ENCODE peak calls at places on chromosomes 12 and 14, in nine cellular contexts. X is glutamatergic neuron; I is effector memory CD8-positive, alpha-beta T cell; C is activated CD4-positive, alpha-beta T cell treated with anti-CD3 and anti-CD28 coated beads for 36 hours; P is CD8-positive, alpha-beta T cell; L is WTC11; T is HTR-8/SVneo; Z is CD4-positive, alpha-beta T cell; M is AG09319. D is an unnamed sample.

GRCh38 chr12:47736216-47736615 is 10.9 kb upstream of the ENDOU start:
- DNase-seq in X (no peak), I (no peak), C (no peak), P (no peak), L (no peak), T (no peak), Z (no peak), M (no peak), D (no peak)

GRCh38 chr14:68391292-68392014 is 401.4 kb downstream of the ZFP36L1 start:
- DNase-seq in X (no peak), I (no peak), C (no peak), P (no peak), L (no peak), T (no peak), Z (no peak), M (no peak), D (no peak)

GRCh38 chr14:55028476-55028875 is 1.4 kb downstream of the SOCS4 start:
- DNase-seq in X (no peak), I (no peak), C (no peak), P (no peak), L (no peak), T (no peak), Z (no peak), M (no peak), D (no peak)

GRCh38 chr12:118259079-118259478 is 113.6 kb downstream of the TAOK3 start:
- DNase-seq in X (no peak), I (no peak), C (no peak), P (no peak), L (no peak), T (no peak), Z (no peak), M (no peak), D (no peak)

GRCh38 chr14:92386637-92387036 is 63.7 kb downstream of the SLC24A4 start:
- DNase-seq in X (no peak), I (no peak), C (no peak), P (no peak), L (no peak), T (no peak), Z (no peak), M (no peak), D (no peak)

GRCh38 chr14:44379292-44379977 is 127.6 kb downstream of the FSCB start:
- DNase-seq in X (no peak), I (no peak), C (no peak), P (no peak), L (no peak), T (no peak), Z (no peak), M (no peak), D (no peak)

GRCh38 chr14:57987596-57988300 is 121.9 kb upstream of the SLC35F4 start:
- DNase-seq in X (no peak), I (no peak), C (no peak), P (no peak), L (peak; percentile 14), T (no peak), Z (no peak), M (no peak), D (no peak)

GRCh38 chr12:96368233-96368632 is 32.0 kb downstream of the CDK17 start:
- DNase-seq in X (no peak), I (no peak), C (no peak), P (no peak), L (no peak), T (no peak), Z (no peak), M (no peak), D (no peak)

GRCh38 chr14:21525995-21526671 is at the start of gene SALL2:
- DNase-seq in X (peak; percentile 91), I (peak; percentile 34), C (peak; percentile 87), P (peak; percentile 12), L (peak; percentile 97), T (peak; percentile 60), Z (peak; percentile 59), M (peak; percentile 23), D (peak; percentile 87)

GRCh38 chr14:51453869-51454268 is 197.8 kb upstream of the FRMD6 start:
- DNase-seq in X (no peak), I (no peak), C (no peak), P (no peak), L (no peak), T (no peak), Z (no peak), M (no peak), D (no peak)

D was measured in nephron progenitor cell.